ENCODE peak calls at places on chromosomes 11 and 22, in seven cellular contexts. Z, A, X, F, Y, I and L are unnamed samples. For H3K36me3, the result is how much of the 10 kb centered on the place peaks cover.

GRCh38 chr11:101553891-101554292 is 29.9 kb downstream of the TRPC6 start:
- DNase-seq in Z (no peak), A (no peak), X (no peak), F (no peak), Y (no peak), I (no peak), L (no peak)

GRCh38 chr11:35192347-35192746 is 53.4 kb downstream of the CD44 start:
- DNase-seq in Z (no peak), A (peak), X (no peak), F (no peak), Y (no peak), I (peak), L (no peak)

GRCh38 chr22:50706481-50707125 is 31.4 kb upstream of the ACR start:
- DNase-seq in Z (no peak), A (peak), X (no peak), F (peak), Y (no peak), I (no peak), L (no peak)

GRCh38 chr22:28799125-28799833 is 1.1 kb downstream of the XBP1 start:
- DNase-seq in Z (peak), A (no peak), X (peak), F (no peak), Y (peak), I (peak), L (no peak)

GRCh38 chr22:45678961-45679912 is 7.6 kb downstream of the ATXN10 start:
- DNase-seq in Z (no peak), A (no peak), X (no peak), F (no peak), Y (peak), I (no peak), L (no peak)

GRCh38 chr22:48070760-48071159 is 1308.3 kb downstream of the TBC1D22A start:
- DNase-seq in Z (no peak), A (no peak), X (no peak), F (no peak), Y (no peak), I (no peak), L (no peak)

GRCh38 chr22:49290286-49290685 is 537.4 kb downstream of the BRD1 start:
- DNase-seq in Z (no peak), A (no peak), X (no peak), F (peak), Y (no peak), I (no peak), L (no peak)

GRCh38 chr11:68931911-68932310 is 28.2 kb downstream of the IGHMBP2 start:
- DNase-seq in Z (no peak), A (no peak), X (no peak), F (no peak), Y (no peak), I (no peak), L (no peak)

GRCh38 chr11:134126197-134126822 is 57.4 kb downstream of the JAM3 start:
- DNase-seq in Z (no peak), A (no peak), X (no peak), F (no peak), Y (peak), I (no peak), L (no peak)

GRCh38 chr11:68689737-68690625 is 5.6 kb downstream of the GAL start:
- DNase-seq in Z (no peak), A (no peak), X (no peak), F (no peak), Y (no peak), I (no peak), L (no peak)

GRCh38 chr11:10592331-10592730 is 23.9 kb upstream of the LYVE1 start:
- DNase-seq in Z (no peak), A (no peak), X (no peak), F (no peak), Y (peak), I (no peak), L (no peak)

GRCh38 chr11:6932150-6932549 is 5.9 kb downstream of the ZNF215 start:
- DNase-seq in Z (no peak), A (no peak), X (peak), F (no peak), Y (peak), I (no peak), L (no peak)

GRCh38 chr22:37985751-37986281 is 1.5 kb upstream of the SOX10 start:
- DNase-seq in Z (no peak), A (no peak), X (no peak), F (no peak), Y (no peak), I (peak), L (no peak)

DNA sequence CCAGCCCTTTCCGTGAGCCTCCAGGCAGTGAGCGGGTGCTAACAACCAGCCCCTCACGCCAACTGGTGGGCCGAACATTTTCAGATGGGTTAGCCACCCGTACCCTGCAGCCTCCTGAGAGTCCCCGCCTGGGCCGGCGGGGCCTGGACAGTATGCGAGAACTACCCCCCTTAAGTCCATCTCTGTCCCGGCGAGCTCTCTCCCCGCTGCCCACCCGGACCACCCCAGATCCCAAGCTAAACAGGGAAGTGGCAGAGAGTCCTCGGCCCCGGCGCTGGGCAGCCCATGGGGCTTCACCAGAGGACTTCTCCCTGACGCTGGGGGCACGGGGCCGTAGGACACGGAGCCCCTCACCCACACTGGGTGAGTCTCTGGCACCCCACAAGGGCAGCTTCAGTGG is 20.6 kb downstream of the PHLDB1 start:
- DNase-seq in Z (no peak), A (no peak), X (no peak), F (no peak), Y (no peak), I (no peak), L (no peak)
- H3K36me3 ChIP-seq in Z (under half), A (half or more), X (under half), F (under half), Y (under half), I (under half), L (under half)

DNA sequence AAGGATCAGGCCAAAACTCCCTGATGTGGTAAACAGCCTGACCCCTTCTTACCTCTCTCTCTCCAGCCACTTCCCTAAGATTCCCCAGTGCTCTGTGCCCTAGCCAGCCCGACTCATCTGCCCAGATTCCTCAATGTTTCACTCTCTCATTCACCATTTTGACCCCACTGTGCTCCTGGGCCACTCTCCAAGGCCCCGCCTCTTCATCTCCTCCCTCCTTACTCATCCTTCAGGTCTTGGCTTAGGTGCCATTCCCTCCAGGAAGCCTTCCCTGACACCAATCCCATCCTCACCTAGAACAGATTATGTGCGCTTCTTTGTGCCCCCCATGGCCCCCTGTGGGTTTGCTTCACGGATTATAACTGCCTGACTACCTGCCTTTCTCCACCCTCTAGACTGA is 13.2 kb downstream of the SLC43A3 start:
- DNase-seq in Z (no peak), A (no peak), X (no peak), F (no peak), Y (no peak), I (no peak), L (no peak)
- H3K27ac ChIP-seq in Z (no peak), A (no peak), X (no peak), F (no peak), Y (no peak), I (no peak), L (no peak)

DNA sequence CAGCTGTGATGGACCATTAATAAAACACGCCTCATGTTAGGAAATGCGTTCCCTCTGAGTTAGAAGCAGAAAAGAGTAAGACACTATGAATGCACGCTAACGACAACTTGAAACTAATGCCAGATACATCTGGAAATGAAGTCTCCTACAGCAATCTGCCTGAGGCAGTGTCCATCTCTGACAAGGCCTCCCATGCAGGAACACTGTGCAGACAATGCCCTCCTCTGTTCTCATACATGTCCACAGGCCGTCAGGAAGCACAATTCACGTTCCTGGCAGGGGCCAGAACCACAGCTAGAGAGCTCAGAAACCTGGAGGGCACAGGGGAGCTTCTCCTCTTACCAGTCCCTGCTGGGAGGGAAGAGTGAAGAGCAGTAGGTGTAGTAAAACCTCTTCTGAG is 41.3 kb upstream of the CYP2D6 start:
- DNase-seq in Z (no peak), A (no peak), X (no peak), F (no peak), Y (peak), I (no peak), L (no peak)
- H3K36me3 ChIP-seq in Z (under half), A (under half), X (under half), F (under half), Y (under half), I (under half), L (under half)

GRCh38 chr11:64869571-64870175 is 8.7 kb downstream of the EHD1 start:
- DNase-seq in Z (no peak), A (no peak), X (no peak), F (no peak), Y (no peak), I (no peak), L (no peak)

GRCh38 chr11:64865286-64866172 is 12.9 kb downstream of the EHD1 start:
- DNase-seq in Z (no peak), A (no peak), X (no peak), F (no peak), Y (peak), I (no peak), L (no peak)

GRCh38 chr11:64866173-64866491 is 12.3 kb downstream of the EHD1 start:
- DNase-seq in Z (no peak), A (no peak), X (no peak), F (no peak), Y (no peak), I (no peak), L (no peak)

GRCh38 chr11:64868904-64869570 is 9.4 kb downstream of the EHD1 start:
- DNase-seq in Z (peak), A (no peak), X (peak), F (no peak), Y (peak), I (no peak), L (no peak)

DNA sequence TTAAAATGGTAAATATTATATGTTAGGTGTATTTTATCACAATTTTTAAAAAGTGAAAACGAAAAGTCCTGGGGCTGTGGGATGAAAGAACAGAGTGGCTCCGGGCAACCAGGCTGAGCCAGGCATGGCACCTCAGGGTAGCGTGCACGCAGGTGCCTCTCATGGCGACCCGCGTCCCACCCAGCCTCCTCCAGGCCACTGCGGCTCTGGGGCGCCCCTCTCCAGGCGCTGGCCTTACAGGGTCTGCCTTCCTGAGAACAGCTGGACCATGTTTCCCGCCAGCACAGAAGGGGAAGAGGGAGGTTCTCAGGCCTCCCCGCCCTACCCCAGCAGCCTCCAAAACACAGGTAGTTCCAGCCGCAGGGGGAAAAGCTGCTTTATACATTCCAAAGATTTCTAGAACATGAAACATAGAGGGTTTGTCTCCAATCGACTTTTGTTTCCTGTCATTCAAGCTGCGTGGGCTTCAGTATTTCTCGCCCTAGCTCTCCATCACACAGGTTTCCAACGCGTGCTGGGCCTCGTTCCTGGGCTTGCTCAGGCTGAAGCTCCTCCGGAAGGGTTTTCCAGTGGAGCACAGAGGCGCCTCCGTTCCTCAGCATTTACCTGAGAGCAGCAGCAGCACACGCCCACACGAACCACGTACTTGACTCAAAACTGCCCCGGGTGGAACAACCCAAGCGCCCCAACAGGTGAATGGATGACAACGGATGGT is 10.5 kb downstream of the EHD1 start:
- DNase-seq in Z (no peak), A (no peak), X (no peak), F (no peak), Y (peak), I (no peak), L (no peak)
- H3K27ac ChIP-seq in Z (peak), A (peak), X (peak), F (no peak), Y (peak), I (no peak), L (peak)